ENCODE peak calls at places on chromosomes 3 and 15, in eight cellular contexts. One of them, this sample, is unnamed.

GRCh38 chr3:62559831-62560445 is 186.6 kb upstream of the FEZF2 start:
- DNase-seq in H7: no peak
- DNase-seq in lung: no peak
- DNase-seq in PC-3: peak; percentile 35
- DNase-seq in lower leg skin: no peak
- DNase-seq in HepG2: no peak
- DNase-seq in foreskin fibroblast: peak; percentile 53
- DNase-seq in AG10803: peak; percentile 59
- DNase-seq in this sample: peak; percentile 18

GRCh38 chr3:37941608-37942540 is 48.7 kb upstream of the VILL start:
- DNase-seq in foreskin fibroblast: no peak
- DNase-seq in lung: no peak
- DNase-seq in AG10803: no peak
- DNase-seq in PC-3: no peak
- DNase-seq in HepG2: no peak
- DNase-seq in lower leg skin: no peak
- DNase-seq in H7: no peak
- DNase-seq in this sample: no peak

GRCh38 chr15:28942521-28943035 is 56.8 kb downstream of the APBA2 start:
- DNase-seq in HepG2: no peak
- DNase-seq in lower leg skin: no peak
- DNase-seq in lung: no peak
- DNase-seq in PC-3: no peak
- DNase-seq in H7: peak; percentile 16
- DNase-seq in AG10803: no peak
- DNase-seq in foreskin fibroblast: no peak
- DNase-seq in this sample: no peak

GRCh38 chr3:159913712-159914414 is 74.8 kb upstream of the IL12A start:
- DNase-seq in H7: no peak
- DNase-seq in AG10803: no peak
- DNase-seq in HepG2: no peak
- DNase-seq in lower leg skin: no peak
- DNase-seq in lung: no peak
- DNase-seq in PC-3: no peak
- DNase-seq in foreskin fibroblast: no peak
- DNase-seq in this sample: no peak

GRCh38 chr15:41870689-41871081 is 23.2 kb downstream of the SPTBN5 start:
- DNase-seq in AG10803: no peak
- DNase-seq in lower leg skin: no peak
- DNase-seq in HepG2: no peak
- DNase-seq in H7: no peak
- DNase-seq in foreskin fibroblast: peak; percentile 43
- DNase-seq in PC-3: peak; percentile 98
- DNase-seq in lung: no peak
- DNase-seq in this sample: peak; percentile 57

GRCh38 chr3:186901135-186901734 is 29.1 kb upstream of the ST6GAL1 start:
- DNase-seq in PC-3: no peak
- DNase-seq in HepG2: no peak
- DNase-seq in foreskin fibroblast: no peak
- DNase-seq in lung: no peak
- DNase-seq in lower leg skin: no peak
- DNase-seq in H7: no peak
- DNase-seq in AG10803: peak; percentile 17
- DNase-seq in this sample: no peak

GRCh38 chr15:70243686-70244540 is 146.2 kb upstream of the TLE3 start:
- DNase-seq in PC-3: no peak
- DNase-seq in foreskin fibroblast: no peak
- DNase-seq in lung: no peak
- DNase-seq in HepG2: no peak
- DNase-seq in lower leg skin: no peak
- DNase-seq in H7: no peak
- DNase-seq in AG10803: no peak
- DNase-seq in this sample: no peak

GRCh38 chr15:52559583-52559982 is 9.2 kb downstream of the ARPP19 start:
- DNase-seq in AG10803: no peak
- DNase-seq in lung: no peak
- DNase-seq in HepG2: no peak
- DNase-seq in foreskin fibroblast: no peak
- DNase-seq in H7: no peak
- DNase-seq in PC-3: no peak
- DNase-seq in lower leg skin: no peak
- DNase-seq in this sample: no peak

GRCh38 chr3:188194327-188194726 is 40.4 kb downstream of the LPP start:
- DNase-seq in lower leg skin: no peak
- DNase-seq in lung: no peak
- DNase-seq in foreskin fibroblast: no peak
- DNase-seq in AG10803: no peak
- DNase-seq in PC-3: peak; percentile 40
- DNase-seq in HepG2: no peak
- DNase-seq in H7: no peak
- DNase-seq in this sample: no peak

GRCh38 chr3:111776844-111777483 is 82.1 kb upstream of the PHLDB2 start:
- DNase-seq in HepG2: no peak
- DNase-seq in lung: no peak
- DNase-seq in AG10803: no peak
- DNase-seq in PC-3: no peak
- DNase-seq in lower leg skin: no peak
- DNase-seq in foreskin fibroblast: no peak
- DNase-seq in H7: no peak
- DNase-seq in this sample: no peak

GRCh38 chr3:35071768-35072167 is 567.6 kb upstream of the ARPP21 start:
- DNase-seq in lower leg skin: no peak
- DNase-seq in AG10803: no peak
- DNase-seq in HepG2: no peak
- DNase-seq in lung: no peak
- DNase-seq in H7: no peak
- DNase-seq in PC-3: no peak
- DNase-seq in foreskin fibroblast: no peak
- DNase-seq in this sample: no peak

GRCh38 chr3:102529452-102529851 is 94.6 kb downstream of the ZPLD1 start:
- DNase-seq in lower leg skin: peak; percentile 17
- DNase-seq in foreskin fibroblast: no peak
- DNase-seq in PC-3: peak; percentile 77
- DNase-seq in lung: no peak
- DNase-seq in AG10803: no peak
- DNase-seq in HepG2: no peak
- DNase-seq in H7: peak; percentile 22
- DNase-seq in this sample: no peak

GRCh38 chr3:151864423-151865101 is 8.9 kb upstream of the SUCNR1 start:
- DNase-seq in AG10803: peak; percentile 82
- DNase-seq in PC-3: peak; percentile 89
- DNase-seq in foreskin fibroblast: peak; percentile 59
- DNase-seq in HepG2: no peak
- DNase-seq in H7: no peak
- DNase-seq in lung: no peak
- DNase-seq in lower leg skin: no peak
- DNase-seq in this sample: no peak

GRCh38 chr15:91268510-91268909 is 168.5 kb downstream of the SV2B start:
- DNase-seq in AG10803: no peak
- DNase-seq in foreskin fibroblast: no peak
- DNase-seq in H7: peak; percentile 51
- DNase-seq in lower leg skin: no peak
- DNase-seq in HepG2: no peak
- DNase-seq in lung: no peak
- DNase-seq in PC-3: no peak
- DNase-seq in this sample: no peak

DNA sequence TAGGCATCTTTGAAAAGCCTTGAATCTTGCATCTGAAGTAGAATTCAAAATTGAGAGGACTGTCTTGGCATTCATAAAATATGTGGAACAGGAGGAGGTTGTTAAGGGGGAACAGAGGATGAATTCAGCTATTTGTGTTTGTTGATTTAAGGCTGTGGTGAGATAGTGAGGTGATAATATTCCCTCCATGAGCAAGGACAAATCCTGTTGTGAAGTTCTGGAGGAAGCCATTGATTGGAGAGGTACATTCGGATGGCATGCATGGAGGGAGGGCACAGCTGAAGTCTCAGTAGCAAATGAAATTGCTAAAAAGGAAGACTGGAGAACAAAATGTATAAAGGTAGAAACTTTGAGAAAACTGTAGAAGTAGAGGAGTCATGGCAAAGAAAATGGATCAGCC is 443.8 kb downstream of the NLGN1 start:
- DNase-seq in lung: no peak
- DNase-seq in lower leg skin: no peak
- DNase-seq in foreskin fibroblast: no peak
- DNase-seq in AG10803: no peak
- DNase-seq in PC-3: no peak
- DNase-seq in H7: no peak
- DNase-seq in HepG2: no peak
- DNase-seq in this sample: no peak
- H3K4me3 ChIP-seq in lung: no peak overlapping the region
- H3K4me3 ChIP-seq in lower leg skin: no peak overlapping the region
- H3K4me3 ChIP-seq in foreskin fibroblast: no peak overlapping the region
- H3K4me3 ChIP-seq in AG10803: no peak overlapping the region
- H3K4me3 ChIP-seq in PC-3: no peak overlapping the region
- H3K4me3 ChIP-seq in H7: no peak overlapping the region
- H3K4me3 ChIP-seq in HepG2: no peak overlapping the region
- H3K4me3 ChIP-seq in this sample: no peak overlapping the region

GRCh38 chr15:60757831-60758570 is 279.1 kb upstream of the ICE2 start:
- DNase-seq in HepG2: peak; percentile 58
- DNase-seq in foreskin fibroblast: no peak
- DNase-seq in H7: no peak
- DNase-seq in lower leg skin: no peak
- DNase-seq in AG10803: no peak
- DNase-seq in PC-3: no peak
- DNase-seq in lung: no peak
- DNase-seq in this sample: no peak

GRCh38 chr15:60757273-60757672 is 278.3 kb upstream of the ICE2 start:
- DNase-seq in lung: no peak
- DNase-seq in AG10803: no peak
- DNase-seq in H7: no peak
- DNase-seq in foreskin fibroblast: no peak
- DNase-seq in HepG2: no peak
- DNase-seq in PC-3: no peak
- DNase-seq in lower leg skin: no peak
- DNase-seq in this sample: no peak

GRCh38 chr15:60752973-60753720 is 274.2 kb upstream of the ICE2 start:
- DNase-seq in lower leg skin: no peak
- DNase-seq in H7: no peak
- DNase-seq in PC-3: no peak
- DNase-seq in foreskin fibroblast: no peak
- DNase-seq in HepG2: peak; percentile 60
- DNase-seq in AG10803: no peak
- DNase-seq in lung: no peak
- DNase-seq in this sample: no peak

DNA sequence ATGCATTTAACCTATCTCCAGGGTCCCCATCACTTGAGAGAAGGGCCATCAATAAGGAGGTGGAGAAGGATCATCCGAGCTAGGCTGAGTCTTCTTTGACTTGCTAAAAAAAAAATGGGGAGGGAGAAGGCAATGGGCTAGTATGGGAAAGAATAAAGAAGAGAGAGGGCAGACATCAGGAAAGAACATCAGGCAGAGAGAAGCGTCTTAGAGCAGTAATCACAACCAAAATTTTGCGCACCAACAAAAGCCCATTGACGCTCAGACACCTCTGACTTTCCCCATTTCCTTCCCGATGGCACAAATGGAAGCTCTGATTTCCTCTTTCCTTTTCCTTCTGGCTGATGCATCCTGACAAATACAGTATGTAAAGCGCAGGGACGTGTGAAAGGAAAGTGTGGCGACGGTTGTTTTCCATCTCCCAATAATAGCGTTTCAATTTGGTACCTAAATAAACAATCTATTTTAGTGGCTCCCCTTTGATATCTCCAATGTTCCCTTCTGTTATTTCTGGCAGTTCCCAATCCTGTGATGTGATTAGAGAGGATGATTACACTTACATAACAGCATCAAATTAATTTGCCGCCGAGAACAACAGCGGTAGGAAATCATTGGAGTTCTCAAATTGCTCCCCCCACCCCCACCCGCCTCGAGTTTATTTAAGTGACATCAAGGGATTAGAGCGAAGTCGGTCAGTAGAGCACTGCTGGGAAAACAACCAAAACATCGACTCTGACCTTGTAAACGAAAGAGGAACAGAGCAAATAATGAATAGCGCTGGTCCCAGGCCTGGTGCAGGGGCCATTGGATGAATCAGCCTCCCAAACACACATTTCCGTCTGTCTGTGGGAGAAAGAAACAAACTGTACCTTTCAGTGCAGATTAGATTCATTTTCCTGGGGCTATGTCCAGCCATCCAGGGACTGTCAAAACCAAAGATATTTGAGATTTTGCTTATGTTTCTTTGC is 273.3 kb upstream of the ICE2 start:
- DNase-seq in PC-3: no peak
- DNase-seq in foreskin fibroblast: peak; percentile 62
- DNase-seq in HepG2: peak; percentile 96
- DNase-seq in lung: no peak
- DNase-seq in AG10803: no peak
- DNase-seq in H7: no peak
- DNase-seq in lower leg skin: no peak
- DNase-seq in this sample: no peak
- H3K4me3 ChIP-seq in PC-3: no peak overlapping the region
- H3K4me3 ChIP-seq in foreskin fibroblast: no peak overlapping the region
- H3K4me3 ChIP-seq in HepG2: no peak overlapping the region
- H3K4me3 ChIP-seq in lung: no peak overlapping the region
- H3K4me3 ChIP-seq in AG10803: no peak overlapping the region
- H3K4me3 ChIP-seq in H7: no peak overlapping the region
- H3K4me3 ChIP-seq in lower leg skin: no peak overlapping the region
- H3K4me3 ChIP-seq in this sample: no peak overlapping the region

DNA sequence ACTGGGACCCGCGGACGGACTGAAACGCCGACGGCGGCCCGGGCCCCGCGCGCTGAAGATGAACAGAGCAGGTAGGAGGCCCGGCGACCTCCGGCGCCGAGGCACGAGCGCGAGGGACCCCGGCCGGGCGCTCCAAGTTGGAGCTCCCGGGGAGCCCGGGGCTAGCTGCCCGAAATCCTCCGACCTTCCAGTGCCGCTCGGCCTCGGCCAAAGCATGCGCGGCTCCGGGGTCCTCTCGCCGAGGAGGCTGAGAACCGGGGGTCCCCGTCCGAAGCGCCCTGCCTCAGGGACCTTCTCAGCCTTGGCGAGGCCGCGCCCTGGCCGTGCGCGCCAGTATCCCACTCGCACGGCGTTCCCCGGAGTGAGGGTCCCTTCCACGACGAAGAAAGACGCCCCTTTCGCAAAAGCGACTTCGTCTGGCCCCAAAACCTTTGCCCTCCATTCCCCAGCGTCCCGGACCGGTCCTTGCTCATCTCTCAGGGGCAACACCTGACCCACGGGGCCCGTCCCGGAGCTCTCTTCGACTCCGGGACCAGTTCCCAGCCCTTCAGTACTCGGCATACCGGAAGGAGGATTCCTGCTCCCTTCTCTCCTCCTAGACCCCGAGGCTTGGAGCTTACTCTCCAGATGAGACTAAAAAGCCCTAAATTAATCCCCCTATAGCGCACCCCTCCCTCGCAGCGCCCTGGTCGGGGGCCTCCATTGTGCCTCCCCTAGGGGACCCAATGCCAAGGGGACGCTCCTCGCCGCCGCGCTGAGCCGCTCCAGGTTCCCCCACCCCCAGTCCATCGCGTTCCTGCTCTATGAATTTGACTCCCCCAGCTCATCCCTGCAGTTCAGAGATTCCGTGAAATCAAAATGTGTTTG is 7.7 kb upstream of the FGD5 start:
- DNase-seq in foreskin fibroblast: no peak
- DNase-seq in H7: peak; percentile 87
- DNase-seq in AG10803: no peak
- DNase-seq in lung: no peak
- DNase-seq in lower leg skin: no peak
- DNase-seq in PC-3: no peak
- DNase-seq in HepG2: no peak
- DNase-seq in this sample: no peak
- H3K4me3 ChIP-seq in foreskin fibroblast: no peak overlapping the region
- H3K4me3 ChIP-seq in H7: peak overlapping the region; percentile 78
- H3K4me3 ChIP-seq in AG10803: no peak overlapping the region
- H3K4me3 ChIP-seq in lung: peak overlapping the region; percentile 67
- H3K4me3 ChIP-seq in lower leg skin: peak overlapping the region; percentile 37
- H3K4me3 ChIP-seq in PC-3: no peak overlapping the region
- H3K4me3 ChIP-seq in HepG2: no peak overlapping the region
- H3K4me3 ChIP-seq in this sample: no peak overlapping the region

GRCh38 chr15:67090297-67091072 is 25.1 kb downstream of the SMAD3 start:
- DNase-seq in AG10803: no peak
- DNase-seq in lower leg skin: no peak
- DNase-seq in PC-3: no peak
- DNase-seq in H7: no peak
- DNase-seq in lung: no peak
- DNase-seq in HepG2: no peak
- DNase-seq in foreskin fibroblast: no peak
- DNase-seq in this sample: no peak
- H3K4me3 ChIP-seq in AG10803: no peak overlapping the region
- H3K4me3 ChIP-seq in lower leg skin: no peak overlapping the region
- H3K4me3 ChIP-seq in PC-3: peak overlapping the region; percentile 24
- H3K4me3 ChIP-seq in H7: no peak overlapping the region
- H3K4me3 ChIP-seq in lung: no peak overlapping the region
- H3K4me3 ChIP-seq in HepG2: no peak overlapping the region
- H3K4me3 ChIP-seq in foreskin fibroblast: no peak overlapping the region
- H3K4me3 ChIP-seq in this sample: no peak overlapping the region

This sample was measured in Jurkat, Clone E6-1.